ENCODE peak calls at places on chromosomes 4 and X, in eight cellular contexts. C, W, J, I, Q, G, L and Z are unnamed samples.

GRCh38 chrX:43958529-43958928 is 14.7 kb downstream of the NDP start:
- DNase-seq in C (no peak), W (peak), J (peak), I (peak), Q (no peak), G (peak), L (peak), Z (no peak)

GRCh38 chrX:150361070-150361776 is 1.9 kb upstream of the MAMLD1 start:
- DNase-seq in C (no peak), W (peak), J (peak), I (no peak), Q (peak), G (no peak), L (peak), Z (peak)

GRCh38 chr4:107183155-107183774 is 147.2 kb upstream of the DKK2 start:
- DNase-seq in C (peak), W (peak), J (peak), I (no peak), Q (no peak), G (peak), L (peak), Z (no peak)

GRCh38 chr4:77481856-77482255 is 123.8 kb upstream of the CXCL13 start:
- DNase-seq in C (no peak), W (peak), J (no peak), I (no peak), Q (no peak), G (peak), L (no peak), Z (no peak)

GRCh38 chrX:132206259-132206658 is 13.0 kb downstream of the RAP2C start:
- DNase-seq in C (no peak), W (no peak), J (no peak), I (no peak), Q (no peak), G (no peak), L (peak), Z (no peak)

GRCh38 chr4:6055436-6055835 is 37.2 kb upstream of the C4orf50 start:
- DNase-seq in C (no peak), W (no peak), J (no peak), I (no peak), Q (no peak), G (no peak), L (no peak), Z (no peak)

GRCh38 chrX:145729635-145730034 is 88.0 kb upstream of the SLITRK2 start:
- DNase-seq in C (no peak), W (peak), J (no peak), I (peak), Q (no peak), G (peak), L (no peak), Z (no peak)

GRCh38 chr4:181745933-181746627 is 497.1 kb upstream of the TENM3 start:
- DNase-seq in C (no peak), W (no peak), J (no peak), I (no peak), Q (no peak), G (no peak), L (no peak), Z (no peak)

GRCh38 chr4:627347-627746 is 2.0 kb downstream of the PDE6B start:
- DNase-seq in C (no peak), W (no peak), J (no peak), I (no peak), Q (no peak), G (no peak), L (no peak), Z (no peak)

GRCh38 chrX:131671714-131672113 is 127.8 kb downstream of the OR13H1 start:
- DNase-seq in C (no peak), W (peak), J (no peak), I (no peak), Q (no peak), G (no peak), L (no peak), Z (no peak)

GRCh38 chr4:118276551-118276950 is 76.3 kb downstream of the PRSS12 start:
- DNase-seq in C (no peak), W (no peak), J (no peak), I (no peak), Q (no peak), G (no peak), L (no peak), Z (no peak)

GRCh38 chr4:138222041-138222440 is 20.1 kb downstream of the SLC7A11 start:
- DNase-seq in C (no peak), W (peak), J (no peak), I (no peak), Q (no peak), G (peak), L (peak), Z (no peak)

GRCh38 chrX:136541294-136541693 is 9.3 kb downstream of the VGLL1 start:
- DNase-seq in C (no peak), W (no peak), J (no peak), I (no peak), Q (no peak), G (no peak), L (no peak), Z (no peak)

GRCh38 chrX:110915120-110915519 is 119.5 kb upstream of the CHRDL1 start:
- DNase-seq in C (no peak), W (peak), J (no peak), I (no peak), Q (no peak), G (peak), L (peak), Z (no peak)

GRCh38 chrX:103656623-103657022 is 27.8 kb downstream of the TCEAL1 start:
- DNase-seq in C (peak), W (peak), J (no peak), I (no peak), Q (no peak), G (peak), L (peak), Z (no peak)

GRCh38 chr4:187387709-187388108 is 607.9 kb upstream of the ZFP42 start:
- DNase-seq in C (no peak), W (peak), J (no peak), I (no peak), Q (no peak), G (peak), L (peak), Z (no peak)

GRCh38 chr4:128854433-128854832 is 44.9 kb downstream of the JADE1 start:
- DNase-seq in C (no peak), W (no peak), J (no peak), I (no peak), Q (no peak), G (peak), L (peak), Z (no peak)

GRCh38 chr4:165700855-165701254 is 172.2 kb upstream of the TLL1 start:
- DNase-seq in C (no peak), W (no peak), J (peak), I (no peak), Q (no peak), G (no peak), L (no peak), Z (no peak)

GRCh38 chr4:76485450-76485849 is 50.4 kb downstream of the SHROOM3 start:
- DNase-seq in C (no peak), W (no peak), J (no peak), I (no peak), Q (no peak), G (no peak), L (no peak), Z (no peak)

GRCh38 chr4:21856301-21856700 is 92.3 kb downstream of the KCNIP4 start:
- DNase-seq in C (no peak), W (no peak), J (no peak), I (no peak), Q (no peak), G (no peak), L (no peak), Z (no peak)

GRCh38 chr4:164700471-164700870 is 53.5 kb upstream of the SMIM31 start:
- DNase-seq in C (no peak), W (no peak), J (peak), I (peak), Q (no peak), G (no peak), L (no peak), Z (no peak)
- TF ChIP-seq CTCF in C (peak), W (no peak), J (peak), I (peak), Q (no peak), G (no peak), L (no peak), Z (peak)

DNA sequence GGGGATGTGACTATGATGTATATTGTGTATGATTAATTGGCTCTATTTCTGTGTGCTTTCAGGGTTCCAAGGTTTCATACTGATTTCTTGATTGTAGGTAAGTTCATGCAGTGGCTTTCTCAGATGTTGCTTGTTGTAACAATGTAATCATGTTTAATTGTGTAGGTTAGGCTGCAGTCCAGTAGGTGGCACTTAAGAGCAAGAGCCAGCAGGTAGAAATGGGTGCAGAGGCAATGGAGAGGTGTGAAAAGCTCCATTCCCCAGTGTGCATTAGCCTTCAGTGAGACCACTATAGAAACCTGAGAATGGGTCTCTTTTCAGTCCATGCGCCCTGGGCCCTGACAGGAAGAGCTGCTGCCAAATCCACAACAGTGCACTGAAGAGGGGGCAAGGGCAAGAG is 28.2 kb downstream of the DCAF12L2 start:
- DNase-seq in C (no peak), W (no peak), J (peak), I (no peak), Q (no peak), G (no peak), L (no peak), Z (no peak)
- TF ChIP-seq CTCF in C (peak), W (no peak), J (no peak), I (no peak), Q (no peak), G (no peak), L (no peak), Z (no peak)

GRCh38 chrX:17559728-17560379 is 177.4 kb upstream of the SCML1 start:
- DNase-seq in C (no peak), W (peak), J (no peak), I (no peak), Q (no peak), G (peak), L (peak), Z (no peak)
- TF ChIP-seq CTCF in C (no peak), W (no peak), J (no peak), I (no peak), Q (no peak), G (no peak), L (peak), Z (no peak)

GRCh38 chrX:55489315-55490009 is at the start of gene USP51:
- DNase-seq in C (no peak), W (peak), J (peak), I (peak), Q (peak), G (peak), L (peak), Z (no peak)
- TF ChIP-seq CTCF in C (no peak), W (no peak), J (no peak), I (peak), Q (no peak), G (no peak), L (peak), Z (peak)

GRCh38 chr4:72701987-72702819 is 133.2 kb upstream of the ADAMTS3 start:
- DNase-seq in C (peak), W (peak), J (peak), I (peak), Q (no peak), G (peak), L (peak), Z (no peak)
- TF ChIP-seq CTCF in C (peak), W (peak), J (peak), I (peak), Q (peak), G (peak), L (peak), Z (peak)

DNA sequence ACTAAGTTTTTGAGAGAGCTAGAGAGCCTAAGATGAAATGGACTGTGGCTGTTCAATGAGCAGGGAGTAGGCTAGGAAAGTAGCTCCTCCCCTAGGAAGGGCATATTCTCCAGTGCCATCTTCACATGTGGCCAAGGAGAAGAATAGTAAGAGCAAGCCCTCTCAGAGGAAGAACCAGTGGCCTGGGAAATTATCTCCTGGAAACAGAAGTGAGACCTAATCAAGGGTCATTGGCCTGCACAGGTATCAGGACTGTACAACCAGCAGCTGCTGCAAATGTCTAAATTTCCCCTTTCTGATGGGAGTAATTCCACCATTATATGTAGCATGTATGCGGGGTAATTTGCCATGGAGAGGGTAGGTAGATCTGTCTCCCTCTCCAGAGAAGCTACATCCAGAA is 334.8 kb upstream of the RASGEF1B start:
- DNase-seq in C (no peak), W (no peak), J (no peak), I (no peak), Q (no peak), G (no peak), L (no peak), Z (no peak)
- TF ChIP-seq CTCF in C (no peak), W (no peak), J (no peak), I (no peak), Q (no peak), G (no peak), L (no peak), Z (no peak)

DNA sequence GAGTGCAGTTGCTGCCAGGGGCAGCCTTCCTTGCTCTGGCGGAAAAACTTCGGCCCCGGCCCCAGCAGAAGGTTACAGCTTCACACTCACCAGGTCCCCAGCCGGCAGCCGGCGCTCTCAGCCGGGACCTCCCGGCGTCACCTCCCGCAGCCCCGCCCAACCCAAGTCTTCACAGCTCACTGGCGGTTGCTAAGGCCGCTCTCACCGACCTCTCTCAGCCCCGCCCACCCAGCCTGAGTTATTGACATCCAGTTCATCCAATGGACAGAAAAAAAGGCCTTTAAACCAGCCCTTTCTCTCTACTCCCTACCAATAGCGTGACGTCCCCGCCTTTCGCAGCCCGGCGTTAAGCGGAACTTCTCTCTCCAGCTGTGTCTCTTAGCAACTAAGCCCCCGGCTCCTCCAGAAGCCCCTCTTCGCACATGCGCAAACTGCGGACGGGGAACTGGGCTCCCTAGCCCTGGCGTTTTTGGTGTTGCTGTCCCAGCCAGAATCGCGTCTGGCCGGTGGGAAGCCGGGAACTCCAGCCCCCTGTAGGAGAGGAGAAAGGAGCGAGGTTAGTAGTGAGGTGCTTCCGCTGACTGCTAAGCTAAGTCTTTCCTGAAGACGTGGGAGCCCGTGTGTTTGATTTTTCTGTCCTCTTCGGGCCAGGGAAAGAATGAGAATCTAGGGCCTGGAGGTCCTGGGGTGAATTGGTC is at the start of gene BBS12:
- DNase-seq in C (peak), W (peak), J (peak), I (peak), Q (peak), G (peak), L (peak), Z (peak)
- TF ChIP-seq CTCF in C (peak), W (peak), J (no peak), I (peak), Q (no peak), G (peak), L (peak), Z (peak)

DNA sequence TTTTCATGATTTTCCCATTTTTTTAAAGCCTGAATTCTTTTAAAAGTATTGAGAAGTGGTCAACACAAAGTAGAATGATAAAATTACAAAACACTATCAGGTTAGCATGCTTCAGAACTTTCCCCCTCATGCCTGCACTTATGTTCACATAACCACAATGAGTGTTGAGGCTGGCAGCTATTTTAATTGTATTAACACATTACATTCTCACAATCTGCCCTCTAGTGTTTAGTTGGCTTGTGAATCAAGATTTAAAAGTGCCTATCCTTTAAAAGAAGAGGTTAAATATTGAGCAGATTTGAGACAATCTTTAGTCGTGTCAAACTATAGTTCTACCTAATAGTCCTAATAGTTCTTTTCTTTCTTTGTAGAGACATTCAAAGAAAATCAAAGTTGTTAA is 93.6 kb upstream of the NAP1L5 start:
- DNase-seq in C (peak), W (peak), J (no peak), I (no peak), Q (no peak), G (peak), L (peak), Z (no peak)
- TF ChIP-seq CTCF in C (peak), W (no peak), J (no peak), I (peak), Q (no peak), G (peak), L (peak), Z (peak)

DNA sequence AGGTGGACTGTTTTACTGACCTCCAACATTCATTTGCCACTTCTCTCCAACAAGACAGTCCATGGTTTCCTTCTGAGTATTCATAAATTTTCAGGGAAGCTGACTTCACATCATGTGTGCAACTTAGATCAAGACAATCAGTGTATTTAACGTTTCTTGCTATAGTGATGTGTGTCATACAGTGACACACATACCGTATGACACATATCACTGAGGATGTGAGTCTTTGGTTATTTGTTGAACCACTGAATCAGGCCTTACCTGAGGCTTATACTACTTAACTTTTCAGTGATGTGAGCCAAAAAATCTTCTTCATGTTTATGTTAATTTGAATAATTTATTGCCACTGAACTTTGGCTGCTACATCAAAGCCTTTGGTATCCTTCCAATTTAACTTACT is 166.8 kb downstream of the BMPR1B start:
- DNase-seq in C (no peak), W (no peak), J (no peak), I (no peak), Q (no peak), G (no peak), L (no peak), Z (no peak)
- TF ChIP-seq CTCF in C (no peak), W (no peak), J (no peak), I (no peak), Q (no peak), G (no peak), L (no peak), Z (no peak)